ENCODE peak calls at places on chromosomes 4 and X, in four cellular contexts. H, E, X and U are unnamed samples.

GRCh38 chrX:153744210-153745066 is 19.6 kb upstream of the PLXNB3 start:
- DNase-seq in H (no peak), E (no peak), X (peak), U (no peak)

GRCh38 chr4:7034262-7035081 is 8.7 kb upstream of the TADA2B start:
- DNase-seq in H (peak), E (peak), X (no peak), U (peak)

GRCh38 chr4:98555798-98556445 is 102.5 kb downstream of the TSPAN5 start:
- DNase-seq in H (no peak), E (no peak), X (no peak), U (peak)

GRCh38 chr4:140427919-140428471 is 547 bp upstream of the CLGN start:
- DNase-seq in H (peak), E (peak), X (no peak), U (peak)

GRCh38 chr4:76022031-76022430 is 1.3 kb downstream of the CXCL10 start:
- DNase-seq in H (no peak), E (no peak), X (no peak), U (no peak)

GRCh38 chr4:24849662-24850280 is 54.4 kb downstream of the SOD3 start:
- DNase-seq in H (no peak), E (peak), X (no peak), U (no peak)

GRCh38 chr4:74157116-74157742 is 689 bp upstream of the MTHFD2L start:
- DNase-seq in H (no peak), E (peak), X (no peak), U (peak)

GRCh38 chrX:41245641-41246040 is 88.3 kb upstream of the DDX3X start:
- DNase-seq in H (no peak), E (peak), X (no peak), U (no peak)

GRCh38 chr4:140125374-140125773 is 28.6 kb downstream of the MAML3 start:
- DNase-seq in H (no peak), E (no peak), X (no peak), U (no peak)

GRCh38 chr4:41883988-41884737 is 51.1 kb upstream of the TMEM33 start:
- DNase-seq in H (no peak), E (no peak), X (no peak), U (no peak)

GRCh38 chr4:107747748-107748486 is 27.9 kb upstream of the PAPSS1 start:
- DNase-seq in H (no peak), E (no peak), X (no peak), U (no peak)

GRCh38 chr4:138242076-138242829 is at the start of gene SLC7A11:
- DNase-seq in H (peak), E (peak), X (peak), U (peak)

GRCh38 chrX:29478336-29479069 is 736.9 kb upstream of the MAGEB2 start:
- DNase-seq in H (peak), E (peak), X (peak), U (peak)

GRCh38 chr4:180333156-180333555 is 1910.0 kb upstream of the TENM3 start:
- DNase-seq in H (no peak), E (no peak), X (no peak), U (no peak)

GRCh38 chr4:142703694-142704309 is 142.3 kb downstream of the INPP4B start:
- DNase-seq in H (no peak), E (no peak), X (no peak), U (no peak)

GRCh38 chr4:107740381-107740780 is 20.3 kb upstream of the PAPSS1 start:
- DNase-seq in H (no peak), E (peak), X (no peak), U (peak)

GRCh38 chr4:186719925-186720694 is 3.5 kb downstream of the FAT1 start:
- DNase-seq in H (peak), E (peak), X (no peak), U (peak)

GRCh38 chrX:13258052-13258444 is 61.8 kb downstream of the ATXN3L start:
- DNase-seq in H (no peak), E (no peak), X (no peak), U (no peak)

GRCh38 chr4:156559346-156559745 is 412.3 kb downstream of the PDGFC start:
- DNase-seq in H (no peak), E (no peak), X (no peak), U (no peak)